ENCODE peak calls at places on chromosomes 7 and 10, in ten cellular contexts. N, Y, W, D, C, Z, P, B, M and G are unnamed samples.

GRCh38 chr7:18320971-18321567 is 174.5 kb upstream of the HDAC9 start:
- DNase-seq in N (peak), Y (peak), W (peak), D (peak), C (peak), Z (peak), P (peak), B (no peak), M (no peak), G (peak)

GRCh38 chr7:96996111-96996936 is 9.0 kb upstream of the DLX6 start:
- DNase-seq in N (no peak), Y (no peak), W (no peak), D (peak), C (no peak), Z (no peak), P (no peak), B (peak), M (no peak), G (no peak)

GRCh38 chr7:105429746-105430612 is 41.3 kb upstream of the SRPK2 start:
- DNase-seq in N (peak), Y (peak), W (peak), D (no peak), C (peak), Z (peak), P (peak), B (peak), M (peak), G (peak)

GRCh38 chr7:81161459-81162075 is 242.7 kb upstream of the SEMA3C start:
- DNase-seq in N (peak), Y (peak), W (peak), D (no peak), C (peak), Z (peak), P (no peak), B (no peak), M (peak), G (peak)

GRCh38 chr10:67110286-67110685 is 184.4 kb downstream of the LRRTM3 start:
- DNase-seq in N (no peak), Y (no peak), W (no peak), D (no peak), C (no peak), Z (no peak), P (no peak), B (no peak), M (no peak), G (no peak)

GRCh38 chr7:90211391-90212148 is at the start of gene STEAP2:
- DNase-seq in N (peak), Y (peak), W (peak), D (peak), C (peak), Z (peak), P (no peak), B (peak), M (peak), G (peak)

GRCh38 chr7:15326044-15326644 is 235.7 kb downstream of the AGMO start:
- DNase-seq in N (no peak), Y (peak), W (peak), D (no peak), C (no peak), Z (peak), P (peak), B (no peak), M (no peak), G (peak)

GRCh38 chr7:29243777-29244655 is 49.4 kb downstream of the CHN2 start:
- DNase-seq in N (no peak), Y (no peak), W (no peak), D (no peak), C (peak), Z (no peak), P (peak), B (peak), M (no peak), G (no peak)

GRCh38 chr10:20948723-20949327 is 51.7 kb upstream of the NEBL start:
- DNase-seq in N (no peak), Y (no peak), W (no peak), D (no peak), C (no peak), Z (no peak), P (peak), B (no peak), M (no peak), G (no peak)

GRCh38 chr10:86440874-86441838 is 74.6 kb upstream of the GRID1 start:
- DNase-seq in N (peak), Y (peak), W (peak), D (no peak), C (no peak), Z (peak), P (no peak), B (no peak), M (no peak), G (peak)

GRCh38 chr7:47474937-47475879 is 106.7 kb downstream of the TNS3 start:
- DNase-seq in N (peak), Y (peak), W (peak), D (no peak), C (peak), Z (peak), P (peak), B (peak), M (peak), G (peak)

GRCh38 chr10:133379152-133379800 is at the start of gene PAOX:
- DNase-seq in N (peak), Y (peak), W (peak), D (peak), C (peak), Z (no peak), P (peak), B (peak), M (peak), G (peak)

GRCh38 chr7:54678763-54679396 is 80.1 kb downstream of the SEC61G start:
- DNase-seq in N (peak), Y (no peak), W (no peak), D (no peak), C (no peak), Z (peak), P (no peak), B (no peak), M (no peak), G (no peak)

GRCh38 chr7:78141533-78142281 is 343.1 kb downstream of the PHTF2 start:
- DNase-seq in N (no peak), Y (peak), W (peak), D (no peak), C (no peak), Z (no peak), P (no peak), B (no peak), M (no peak), G (peak)

GRCh38 chr7:7979556-7979955 is 11.0 kb downstream of the GLCCI1 start:
- DNase-seq in N (no peak), Y (no peak), W (no peak), D (no peak), C (no peak), Z (no peak), P (no peak), B (no peak), M (no peak), G (peak)

GRCh38 chr10:97207756-97208346 is 22.1 kb upstream of the SLIT1 start:
- DNase-seq in N (no peak), Y (no peak), W (no peak), D (no peak), C (no peak), Z (no peak), P (peak), B (no peak), M (no peak), G (no peak)

GRCh38 chr7:142420554-142421362 is 162.9 kb upstream of the PRSS58 start:
- DNase-seq in N (peak), Y (peak), W (peak), D (no peak), C (no peak), Z (peak), P (no peak), B (peak), M (peak), G (peak)

GRCh38 chr7:158047386-158048059 is 540.1 kb downstream of the PTPRN2 start:
- DNase-seq in N (no peak), Y (no peak), W (no peak), D (no peak), C (no peak), Z (no peak), P (no peak), B (no peak), M (no peak), G (no peak)

GRCh38 chr10:133131754-133132710 is 28.0 kb upstream of the KNDC1 start:
- DNase-seq in N (no peak), Y (no peak), W (no peak), D (no peak), C (no peak), Z (no peak), P (peak), B (peak), M (no peak), G (no peak)

GRCh38 chr10:86345296-86346168 is 21.1 kb downstream of the GRID1 start:
- DNase-seq in N (peak), Y (no peak), W (no peak), D (no peak), C (no peak), Z (peak), P (no peak), B (no peak), M (peak), G (no peak)

DNA sequence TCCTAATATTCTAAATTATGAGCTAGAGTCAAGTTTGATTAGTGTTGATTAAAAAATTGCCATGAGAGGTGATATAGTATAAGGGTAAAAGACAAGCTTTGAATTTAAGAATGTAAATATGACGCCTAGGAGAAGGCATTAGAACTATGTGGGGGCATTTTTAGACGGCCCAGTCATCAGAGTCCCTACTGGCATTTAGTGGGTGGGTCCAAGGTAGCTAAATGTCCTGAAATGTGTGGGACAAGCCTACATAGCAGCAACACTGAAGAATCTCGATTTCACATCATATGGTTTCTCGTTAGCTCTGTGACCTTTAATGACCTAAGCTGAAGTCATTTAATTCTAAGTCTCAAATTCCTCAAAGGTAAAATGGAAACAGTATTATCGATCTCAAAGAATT is 133.5 kb downstream of the SGMS1 start:
- DNase-seq in N (no peak), Y (no peak), W (no peak), D (no peak), C (no peak), Z (no peak), P (no peak), B (no peak), M (no peak), G (no peak)
- H2AFZ ChIP-seq in N (no peak), Y (no peak), W (no peak), D (no peak), C (no peak), Z (no peak), P (no peak), B (no peak), M (no peak), G (no peak)

DNA sequence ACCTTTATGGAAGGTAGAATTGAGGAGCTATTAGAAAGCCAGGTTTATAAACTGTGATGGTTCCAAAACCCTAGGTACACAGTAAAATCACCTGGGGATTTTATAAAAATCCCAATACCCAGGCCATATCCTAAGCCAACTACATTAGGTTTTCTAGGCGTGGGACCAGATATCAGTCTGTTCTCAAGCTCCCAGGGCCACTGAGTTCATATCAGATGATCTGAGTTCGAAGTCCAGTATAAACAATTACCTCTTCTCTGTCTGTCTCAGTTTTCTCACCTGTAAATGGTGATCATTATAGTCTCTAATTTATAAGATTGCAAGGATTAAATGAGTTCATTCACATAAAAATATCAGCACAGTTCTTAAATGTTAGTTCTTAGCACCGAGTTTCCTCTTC is 60.6 kb downstream of the CAV1 start:
- DNase-seq in N (no peak), Y (no peak), W (no peak), D (no peak), C (no peak), Z (no peak), P (no peak), B (no peak), M (no peak), G (no peak)
- H2AFZ ChIP-seq in N (no peak), Y (no peak), W (no peak), D (no peak), C (no peak), Z (no peak), P (no peak), B (no peak), M (no peak), G (no peak)

GRCh38 chr7:92550194-92550593 is 21.6 kb downstream of the RBM48 start:
- DNase-seq in N (no peak), Y (no peak), W (no peak), D (no peak), C (no peak), Z (no peak), P (no peak), B (no peak), M (no peak), G (no peak)
- H2AFZ ChIP-seq in N (no peak), Y (no peak), W (peak), D (no peak), C (no peak), Z (no peak), P (no peak), B (no peak), M (no peak), G (no peak)

GRCh38 chr10:4704034-4704545 is 121.9 kb upstream of the AKR1E2 start:
- DNase-seq in N (peak), Y (peak), W (peak), D (no peak), C (no peak), Z (peak), P (no peak), B (no peak), M (peak), G (peak)
- H2AFZ ChIP-seq in N (no peak), Y (no peak), W (peak), D (no peak), C (no peak), Z (no peak), P (no peak), B (no peak), M (no peak), G (peak)

DNA sequence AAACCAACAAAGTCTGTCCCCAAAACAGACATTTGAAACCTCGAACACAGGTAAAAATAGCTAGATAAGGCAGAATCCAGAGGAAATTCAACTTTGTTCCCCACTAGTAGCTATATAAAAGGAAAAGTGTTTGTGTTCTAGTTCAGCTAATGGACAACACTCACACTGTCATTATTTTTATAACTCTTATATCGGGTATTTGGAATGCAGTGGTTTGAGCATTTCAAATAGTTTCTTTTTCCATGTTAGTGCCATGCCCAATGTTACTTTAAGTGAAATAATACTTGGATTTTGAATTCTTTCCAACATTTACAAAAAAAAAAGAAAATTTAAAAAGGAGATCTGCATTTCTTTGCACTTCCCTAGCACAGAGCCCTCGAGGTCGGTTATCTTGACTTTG is 213.6 kb downstream of the DOCK4 start:
- DNase-seq in N (no peak), Y (peak), W (peak), D (no peak), C (no peak), Z (no peak), P (no peak), B (no peak), M (no peak), G (peak)
- H2AFZ ChIP-seq in N (no peak), Y (no peak), W (no peak), D (no peak), C (no peak), Z (no peak), P (no peak), B (no peak), M (no peak), G (no peak)